ENCODE peak calls at places on chromosome 1, in eight cellular contexts. One of them, this sample, is unnamed.

GRCh38 chr1:51847294-51847920 is 31.1 kb downstream of the NRDC start:
- DNase-seq in fibroblast of mammary gland: no peak
- DNase-seq in KBM-7: no peak
- DNase-seq in T-helper 2 cell: no peak
- DNase-seq in T-helper 17 cell: no peak
- DNase-seq in NCI-H1694 treated with DMSO at 0.1 percent for 48 hours: no peak
- DNase-seq in omental fat pad: no peak
- DNase-seq in ELR: no peak
- DNase-seq in this sample: no peak

GRCh38 chr1:78419309-78419708 is 71.5 kb upstream of the PTGFR start:
- DNase-seq in KBM-7: no peak
- DNase-seq in fibroblast of mammary gland: peak
- DNase-seq in omental fat pad: no peak
- DNase-seq in T-helper 2 cell: no peak
- DNase-seq in T-helper 17 cell: no peak
- DNase-seq in ELR: peak
- DNase-seq in NCI-H1694 treated with DMSO at 0.1 percent for 48 hours: no peak
- DNase-seq in this sample: no peak

GRCh38 chr1:36728846-36729245 is 246.1 kb upstream of the CSF3R start:
- DNase-seq in ELR: no peak
- DNase-seq in T-helper 2 cell: no peak
- DNase-seq in KBM-7: no peak
- DNase-seq in T-helper 17 cell: no peak
- DNase-seq in omental fat pad: no peak
- DNase-seq in fibroblast of mammary gland: no peak
- DNase-seq in NCI-H1694 treated with DMSO at 0.1 percent for 48 hours: no peak
- DNase-seq in this sample: no peak

GRCh38 chr1:61692155-61692783 is 32.7 kb downstream of the TM2D1 start:
- DNase-seq in fibroblast of mammary gland: peak
- DNase-seq in NCI-H1694 treated with DMSO at 0.1 percent for 48 hours: no peak
- DNase-seq in T-helper 2 cell: no peak
- DNase-seq in omental fat pad: no peak
- DNase-seq in KBM-7: no peak
- DNase-seq in ELR: peak
- DNase-seq in T-helper 17 cell: no peak
- DNase-seq in this sample: peak

GRCh38 chr1:93964777-93965200 is 55.6 kb upstream of the GCLM start:
- DNase-seq in omental fat pad: no peak
- DNase-seq in fibroblast of mammary gland: peak
- DNase-seq in T-helper 2 cell: no peak
- DNase-seq in KBM-7: no peak
- DNase-seq in T-helper 17 cell: no peak
- DNase-seq in NCI-H1694 treated with DMSO at 0.1 percent for 48 hours: no peak
- DNase-seq in ELR: peak
- DNase-seq in this sample: peak

GRCh38 chr1:186155594-186155993 is 219.5 kb downstream of the TPR start:
- DNase-seq in T-helper 2 cell: no peak
- DNase-seq in NCI-H1694 treated with DMSO at 0.1 percent for 48 hours: peak
- DNase-seq in ELR: peak
- DNase-seq in omental fat pad: no peak
- DNase-seq in KBM-7: peak
- DNase-seq in T-helper 17 cell: no peak
- DNase-seq in fibroblast of mammary gland: peak
- DNase-seq in this sample: peak

GRCh38 chr1:206766251-206766856 is 4.2 kb upstream of the IL19 start:
- DNase-seq in omental fat pad: no peak
- DNase-seq in ELR: peak
- DNase-seq in NCI-H1694 treated with DMSO at 0.1 percent for 48 hours: no peak
- DNase-seq in T-helper 2 cell: peak
- DNase-seq in fibroblast of mammary gland: peak
- DNase-seq in KBM-7: peak
- DNase-seq in T-helper 17 cell: peak
- DNase-seq in this sample: peak

GRCh38 chr1:168643152-168643551 is 66.7 kb downstream of the XCL1 start:
- DNase-seq in fibroblast of mammary gland: peak
- DNase-seq in ELR: peak
- DNase-seq in omental fat pad: no peak
- DNase-seq in KBM-7: no peak
- DNase-seq in NCI-H1694 treated with DMSO at 0.1 percent for 48 hours: no peak
- DNase-seq in T-helper 17 cell: no peak
- DNase-seq in T-helper 2 cell: no peak
- DNase-seq in this sample: peak

GRCh38 chr1:225445644-225446297 is 17.9 kb upstream of the LBR start:
- DNase-seq in omental fat pad: no peak
- DNase-seq in ELR: no peak
- DNase-seq in T-helper 17 cell: no peak
- DNase-seq in KBM-7: no peak
- DNase-seq in fibroblast of mammary gland: no peak
- DNase-seq in T-helper 2 cell: no peak
- DNase-seq in NCI-H1694 treated with DMSO at 0.1 percent for 48 hours: no peak
- DNase-seq in this sample: peak

GRCh38 chr1:203676455-203676854 is 49.8 kb downstream of the ATP2B4 start:
- DNase-seq in omental fat pad: no peak
- DNase-seq in fibroblast of mammary gland: no peak
- DNase-seq in NCI-H1694 treated with DMSO at 0.1 percent for 48 hours: no peak
- DNase-seq in ELR: peak
- DNase-seq in T-helper 17 cell: no peak
- DNase-seq in KBM-7: no peak
- DNase-seq in T-helper 2 cell: no peak
- DNase-seq in this sample: no peak